ENCODE peak calls at places on chromosomes 11 and 22, in five cellular contexts. T, D, W, X and S are unnamed samples.

GRCh38 chr11:134670247-134670646 is 258.2 kb upstream of the B3GAT1 start:
- DNase-seq in D (peak), T (no peak), X (no peak), W (no peak), S (no peak)

GRCh38 chr22:29300807-29301601 is 5.4 kb upstream of the GAS2L1 start:
- DNase-seq in T (no peak), W (no peak), D (peak), X (no peak), S (no peak)

GRCh38 chr11:76162336-76163288 is 43.7 kb downstream of the WNT11 start:
- DNase-seq in X (no peak), D (no peak), T (no peak), W (no peak), S (no peak)

GRCh38 chr11:96338910-96339703 is 3.9 kb downstream of the MAML2 start:
- DNase-seq in X (no peak), T (peak), D (peak), W (peak), S (no peak)

GRCh38 chr22:46612904-46613605 is 7.1 kb upstream of the GRAMD4 start:
- DNase-seq in X (no peak), T (no peak), W (no peak), D (no peak), S (no peak)

GRCh38 chr22:39148727-39149535 is 3.5 kb downstream of the CBX7 start:
- DNase-seq in D (no peak), W (peak), T (peak), X (no peak), S (peak)

GRCh38 chr11:77557553-77557952 is 32.2 kb upstream of the AQP11 start:
- DNase-seq in X (no peak), W (peak), D (no peak), T (peak), S (no peak)

GRCh38 chr11:84714316-84714780 is 912.8 kb downstream of the DLG2 start:
- DNase-seq in T (peak), D (no peak), W (peak), X (no peak), S (peak)

GRCh38 chr11:78080818-78081495 is 1.3 kb upstream of the NDUFC2 start:
- DNase-seq in W (no peak), T (no peak), D (no peak), X (peak), S (no peak)

GRCh38 chr11:65562020-65562419 is 3.9 kb upstream of the LTBP3 start:
- DNase-seq in W (no peak), X (no peak), T (no peak), D (no peak), S (no peak)

GRCh38 chr11:37505406-37505805 is 907.4 kb upstream of the RAG2 start:
- DNase-seq in T (no peak), W (no peak), D (no peak), X (no peak), S (no peak)

GRCh38 chr11:11845066-11845465 is 3.3 kb downstream of the USP47 start:
- DNase-seq in X (no peak), T (no peak), D (no peak), W (no peak), S (no peak)

GRCh38 chr11:103651341-103651998 is 385.0 kb upstream of the DDI1 start:
- DNase-seq in X (no peak), T (no peak), W (no peak), D (no peak), S (no peak)

GRCh38 chr22:32040324-32040904 is 2.6 kb upstream of the SLC5A1 start:
- DNase-seq in W (no peak), X (no peak), D (no peak), T (peak), S (no peak)

GRCh38 chr11:31045335-31045734 is 324.2 kb downstream of the DCDC1 start:
- DNase-seq in W (no peak), D (no peak), T (no peak), X (no peak), S (no peak)

GRCh38 chr11:126400019-126400962 is 44.8 kb downstream of the ST3GAL4 start:
- DNase-seq in W (no peak), T (no peak), X (no peak), D (no peak), S (no peak)

GRCh38 chr11:2293396-2294339 is 8.1 kb downstream of the C11orf21 start:
- DNase-seq in D (peak), X (no peak), T (no peak), W (peak), S (peak)

GRCh38 chr11:78313181-78313788 is 104.3 kb downstream of the GAB2 start:
- DNase-seq in D (no peak), X (peak), T (no peak), W (no peak), S (no peak)

GRCh38 chr11:128291043-128291442 is 296.3 kb downstream of the ETS1 start:
- DNase-seq in W (no peak), T (no peak), X (no peak), D (peak), S (no peak)

GRCh38 chr11:1669546-1670218 is 27.3 kb upstream of the KRTAP5-6 start:
- DNase-seq in T (no peak), W (no peak), X (no peak), D (peak), S (no peak)

GRCh38 chr22:43212434-43212952 is 25.6 kb upstream of the TTLL12 start:
- DNase-seq in T (no peak), D (no peak), W (no peak), X (no peak), S (no peak)

DNA sequence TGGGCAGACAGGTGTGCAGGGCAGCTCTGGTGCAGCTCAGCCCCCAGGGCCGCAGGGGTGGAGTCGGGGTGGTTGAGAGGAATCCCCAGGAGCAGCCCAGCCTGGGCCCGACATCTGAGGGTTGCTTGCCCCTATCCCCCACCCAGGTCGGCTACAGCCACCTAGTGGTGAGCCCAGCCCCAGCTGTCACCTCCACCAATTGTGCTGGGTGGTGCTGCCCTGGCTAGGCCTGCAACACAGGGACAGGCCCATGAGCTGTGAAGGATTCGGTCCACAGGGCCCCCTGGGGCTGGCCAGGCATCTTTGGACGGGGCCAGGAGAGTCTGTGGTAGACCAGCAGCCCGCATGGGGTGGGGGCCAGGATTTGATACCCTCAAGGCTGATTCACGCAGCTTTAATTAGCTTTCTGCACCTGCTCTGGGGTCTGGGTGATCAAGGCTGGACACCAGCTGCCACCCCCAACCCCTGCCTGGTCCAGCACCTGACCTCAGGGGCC is 29.5 kb downstream of the RTN4R start:
- DNase-seq in D (no peak), W (peak), X (no peak), T (peak), S (peak)
- TF ChIP-seq CTCF in D (no peak), W (peak), X (peak), T (peak), S (peak)

DNA sequence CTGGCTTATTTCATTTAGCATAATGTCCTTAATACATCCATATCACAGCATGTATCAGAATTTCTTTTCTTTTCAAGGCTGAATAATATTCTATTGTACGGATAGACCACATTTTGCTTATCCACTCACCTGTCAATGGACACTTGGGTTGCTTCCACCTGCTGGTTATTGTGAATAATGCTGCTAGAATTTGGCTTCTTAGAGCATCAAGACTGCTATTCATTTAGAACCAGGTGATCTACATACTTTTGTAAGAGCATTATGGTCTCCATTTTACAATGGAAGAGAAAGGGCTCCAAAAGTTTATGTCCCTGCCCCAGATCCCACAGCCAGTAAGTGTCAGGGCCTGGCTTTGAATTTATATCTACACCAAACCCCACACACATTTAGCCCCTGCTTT is 100.7 kb upstream of the CD82 start:
- DNase-seq in T (no peak), X (no peak), D (no peak), W (no peak), S (no peak)
- TF ChIP-seq CTCF in T (peak), X (peak), D (no peak), W (peak), S (no peak)

DNA sequence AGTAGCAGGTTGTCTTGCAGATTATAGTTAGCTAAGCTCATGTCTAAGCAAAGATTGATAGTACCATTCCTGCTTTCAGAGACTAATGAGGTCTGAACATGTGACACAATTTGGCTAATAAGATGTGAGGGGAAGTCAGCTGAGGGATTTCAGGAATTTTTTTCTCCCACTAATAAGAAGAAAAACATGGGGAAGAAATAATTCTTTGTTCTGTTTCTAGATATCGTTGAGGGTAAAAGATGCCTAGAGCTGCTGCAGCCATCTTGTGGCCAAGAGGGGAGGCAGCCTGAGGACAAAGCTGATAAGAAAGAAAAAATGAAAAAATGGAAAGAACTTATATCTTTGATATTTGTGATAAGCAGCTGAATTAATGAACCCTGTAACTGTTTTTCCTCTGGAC is 1334.4 kb downstream of the LRRC4C start:
- DNase-seq in D (no peak), W (no peak), T (no peak), X (no peak), S (no peak)
- TF ChIP-seq CTCF in D (no peak), W (peak), T (peak), X (no peak), S (peak)

DNA sequence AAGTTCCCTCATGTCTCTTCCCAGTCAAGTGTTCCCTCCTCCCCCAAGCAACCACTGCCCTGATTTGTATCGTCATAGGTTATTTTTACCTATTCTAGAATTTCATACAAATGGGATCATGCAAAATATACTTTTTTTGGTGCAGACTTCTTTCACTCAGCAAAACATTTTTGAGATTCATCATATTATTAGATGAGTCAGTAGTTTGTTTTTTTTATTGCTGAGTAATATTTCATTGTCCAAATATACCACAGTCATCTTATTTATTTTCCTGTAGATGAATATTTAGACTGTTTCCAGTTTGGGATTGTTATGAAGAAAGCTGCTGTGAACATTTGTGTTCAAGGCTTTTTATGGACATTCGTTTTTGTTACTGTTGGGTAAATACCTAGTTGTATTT is 126.2 kb upstream of the SEZ6L start:
- DNase-seq in T (no peak), D (no peak), W (no peak), X (no peak), S (no peak)
- TF ChIP-seq CTCF in T (no peak), D (no peak), W (no peak), X (no peak), S (no peak)

GRCh38 chr11:17887779-17888178 is 125.1 kb downstream of the SERGEF start:
- DNase-seq in T (no peak), X (no peak), W (peak), D (no peak), S (peak)

GRCh38 chr11:17894929-17895658 is 117.8 kb downstream of the SERGEF start:
- DNase-seq in D (no peak), W (no peak), X (no peak), T (no peak), S (no peak)

GRCh38 chr11:17892409-17892808 is 120.4 kb downstream of the SERGEF start:
- DNase-seq in W (no peak), X (no peak), D (no peak), T (no peak), S (no peak)

GRCh38 chr11:17890333-17890732 is 122.5 kb downstream of the SERGEF start:
- DNase-seq in X (no peak), T (no peak), W (no peak), D (no peak), S (no peak)
- TF ChIP-seq CTCF in X (peak), T (no peak), W (peak), D (no peak), S (no peak)